ENCODE peak calls at places on chromosomes 13 and 19, in seven cellular contexts. One of them, this sample, is unnamed.

GRCh38 chr13:91017669-91018053 is 329.8 kb upstream of the MIR17HG start:
- DNase-seq in cardiac muscle cell: no peak
- DNase-seq in ascending aorta: no peak
- DNase-seq in fibroblast of lung: peak; percentile 6
- DNase-seq in stomach: no peak
- DNase-seq in fibroblast of the aortic adventitia: no peak
- DNase-seq in GM12865: no peak
- DNase-seq in this sample: no peak

GRCh38 chr19:46546194-46546896 is 50.7 kb upstream of the PNMA8B start:
- DNase-seq in cardiac muscle cell: peak; percentile 30
- DNase-seq in fibroblast of the aortic adventitia: peak; percentile 16
- DNase-seq in GM12865: no peak
- DNase-seq in ascending aorta: no peak
- DNase-seq in fibroblast of lung: peak; percentile 49
- DNase-seq in stomach: peak; percentile 60
- DNase-seq in this sample: no peak

GRCh38 chr13:114319441-114319871 is 5.2 kb downstream of the CHAMP1 start:
- DNase-seq in stomach: no peak
- DNase-seq in cardiac muscle cell: no peak
- DNase-seq in GM12865: no peak
- DNase-seq in ascending aorta: no peak
- DNase-seq in fibroblast of the aortic adventitia: peak; percentile 82
- DNase-seq in fibroblast of lung: peak; percentile 89
- DNase-seq in this sample: no peak

GRCh38 chr19:4327252-4327876 is 11.3 kb downstream of the STAP2 start:
- DNase-seq in cardiac muscle cell: peak; percentile 93
- DNase-seq in stomach: peak; percentile 86
- DNase-seq in ascending aorta: peak; percentile 32
- DNase-seq in fibroblast of lung: peak; percentile 39
- DNase-seq in GM12865: peak; percentile 57
- DNase-seq in fibroblast of the aortic adventitia: peak; percentile 32
- DNase-seq in this sample: no peak

GRCh38 chr19:19568802-19569756 is 31.0 kb downstream of the CILP2 start:
- DNase-seq in ascending aorta: no peak
- DNase-seq in fibroblast of the aortic adventitia: peak; percentile 38
- DNase-seq in GM12865: no peak
- DNase-seq in cardiac muscle cell: no peak
- DNase-seq in stomach: no peak
- DNase-seq in fibroblast of lung: peak; percentile 67
- DNase-seq in this sample: no peak

GRCh38 chr19:41702208-41702651 is 6.2 kb upstream of the CEACAM5 start:
- DNase-seq in fibroblast of the aortic adventitia: peak; percentile 4
- DNase-seq in stomach: no peak
- DNase-seq in fibroblast of lung: peak; percentile 20
- DNase-seq in cardiac muscle cell: no peak
- DNase-seq in ascending aorta: no peak
- DNase-seq in GM12865: no peak
- DNase-seq in this sample: no peak

GRCh38 chr19:51546650-51547396 is 15.4 kb upstream of the SIGLEC6 start:
- DNase-seq in stomach: no peak
- DNase-seq in GM12865: no peak
- DNase-seq in ascending aorta: no peak
- DNase-seq in cardiac muscle cell: no peak
- DNase-seq in fibroblast of the aortic adventitia: peak; percentile 67
- DNase-seq in fibroblast of lung: peak; percentile 32
- DNase-seq in this sample: no peak

GRCh38 chr19:11435833-11436313 is 438 bp downstream of the PRKCSH start:
- DNase-seq in fibroblast of the aortic adventitia: no peak
- DNase-seq in ascending aorta: no peak
- DNase-seq in cardiac muscle cell: peak; percentile 27
- DNase-seq in fibroblast of lung: peak; percentile 31
- DNase-seq in GM12865: peak; percentile 34
- DNase-seq in stomach: no peak
- DNase-seq in this sample: no peak

GRCh38 chr13:107678075-107678689 is 537.2 kb downstream of the LIG4 start:
- DNase-seq in stomach: no peak
- DNase-seq in GM12865: no peak
- DNase-seq in fibroblast of lung: peak; percentile 2
- DNase-seq in fibroblast of the aortic adventitia: no peak
- DNase-seq in ascending aorta: no peak
- DNase-seq in cardiac muscle cell: peak; percentile 15
- DNase-seq in this sample: peak; percentile 36

GRCh38 chr13:39144941-39145533 is 106.8 kb downstream of the NHLRC3 start:
- DNase-seq in GM12865: peak; percentile 60
- DNase-seq in fibroblast of the aortic adventitia: peak; percentile 84
- DNase-seq in ascending aorta: no peak
- DNase-seq in stomach: peak; percentile 33
- DNase-seq in cardiac muscle cell: peak; percentile 56
- DNase-seq in fibroblast of lung: peak; percentile 55
- DNase-seq in this sample: peak; percentile 28

GRCh38 chr19:46489445-46490272 is 6.0 kb downstream of the PNMA8B start:
- DNase-seq in ascending aorta: peak; percentile 47
- DNase-seq in fibroblast of lung: peak; percentile 83
- DNase-seq in stomach: peak; percentile 50
- DNase-seq in cardiac muscle cell: no peak
- DNase-seq in GM12865: no peak
- DNase-seq in fibroblast of the aortic adventitia: peak; percentile 80
- DNase-seq in this sample: no peak

GRCh38 chr13:49840266-49840665 is 47.8 kb upstream of the KPNA3 start:
- DNase-seq in GM12865: no peak
- DNase-seq in fibroblast of the aortic adventitia: no peak
- DNase-seq in fibroblast of lung: no peak
- DNase-seq in cardiac muscle cell: no peak
- DNase-seq in stomach: no peak
- DNase-seq in ascending aorta: no peak
- DNase-seq in this sample: no peak

GRCh38 chr13:25963681-25964080 is 88.1 kb downstream of the SHISA2 start:
- DNase-seq in cardiac muscle cell: no peak
- DNase-seq in ascending aorta: no peak
- DNase-seq in stomach: no peak
- DNase-seq in fibroblast of the aortic adventitia: no peak
- DNase-seq in GM12865: no peak
- DNase-seq in fibroblast of lung: no peak
- DNase-seq in this sample: peak; percentile 72

GRCh38 chr19:18453269-18454024 is 15.5 kb upstream of the ISYNA1 start:
- DNase-seq in fibroblast of lung: no peak
- DNase-seq in ascending aorta: no peak
- DNase-seq in stomach: no peak
- DNase-seq in fibroblast of the aortic adventitia: no peak
- DNase-seq in GM12865: no peak
- DNase-seq in cardiac muscle cell: no peak
- DNase-seq in this sample: no peak

GRCh38 chr19:48624791-48625723 is 5.8 kb downstream of the SPHK2 start:
- DNase-seq in fibroblast of the aortic adventitia: no peak
- DNase-seq in GM12865: no peak
- DNase-seq in cardiac muscle cell: peak; percentile 23
- DNase-seq in ascending aorta: no peak
- DNase-seq in fibroblast of lung: no peak
- DNase-seq in stomach: no peak
- DNase-seq in this sample: no peak

GRCh38 chr13:27183561-27184147 is 12.0 kb upstream of the USP12 start:
- DNase-seq in stomach: no peak
- DNase-seq in ascending aorta: no peak
- DNase-seq in fibroblast of lung: peak; percentile 48
- DNase-seq in GM12865: no peak
- DNase-seq in fibroblast of the aortic adventitia: no peak
- DNase-seq in cardiac muscle cell: no peak
- DNase-seq in this sample: no peak

GRCh38 chr13:40589285-40590109 is 76.9 kb downstream of the FOXO1 start:
- DNase-seq in GM12865: peak; percentile 95
- DNase-seq in stomach: no peak
- DNase-seq in cardiac muscle cell: peak; percentile 20
- DNase-seq in fibroblast of lung: peak; percentile 77
- DNase-seq in ascending aorta: peak; percentile 29
- DNase-seq in fibroblast of the aortic adventitia: peak; percentile 52
- DNase-seq in this sample: no peak

GRCh38 chr13:44703371-44703770 is 127.2 kb upstream of the TSC22D1 start:
- DNase-seq in ascending aorta: no peak
- DNase-seq in cardiac muscle cell: no peak
- DNase-seq in stomach: no peak
- DNase-seq in GM12865: no peak
- DNase-seq in fibroblast of lung: peak; percentile 70
- DNase-seq in fibroblast of the aortic adventitia: no peak
- DNase-seq in this sample: no peak

GRCh38 chr19:48806518-48806817 is 4.4 kb downstream of the BCAT2 start:
- DNase-seq in ascending aorta: no peak
- DNase-seq in fibroblast of lung: no peak
- DNase-seq in stomach: peak; percentile 42
- DNase-seq in fibroblast of the aortic adventitia: no peak
- DNase-seq in GM12865: no peak
- DNase-seq in cardiac muscle cell: no peak
- DNase-seq in this sample: no peak

GRCh38 chr13:42396901-42397670 is 125.1 kb downstream of the AKAP11 start:
- DNase-seq in fibroblast of the aortic adventitia: peak; percentile 15
- DNase-seq in GM12865: no peak
- DNase-seq in stomach: no peak
- DNase-seq in fibroblast of lung: peak; percentile 2
- DNase-seq in ascending aorta: no peak
- DNase-seq in cardiac muscle cell: no peak
- DNase-seq in this sample: no peak

GRCh38 chr19:44847144-44848035 is 1.3 kb downstream of the NECTIN2 start:
- DNase-seq in fibroblast of the aortic adventitia: peak; percentile 40
- DNase-seq in fibroblast of lung: peak; percentile 61
- DNase-seq in GM12865: no peak
- DNase-seq in ascending aorta: peak; percentile 51
- DNase-seq in stomach: peak; percentile 92
- DNase-seq in cardiac muscle cell: peak; percentile 83
- DNase-seq in this sample: no peak

GRCh38 chr19:12779162-12779993 is 4.0 kb upstream of the HOOK2 start:
- DNase-seq in fibroblast of lung: peak; percentile 85
- DNase-seq in GM12865: peak; percentile 64
- DNase-seq in ascending aorta: peak; percentile 43
- DNase-seq in stomach: no peak
- DNase-seq in cardiac muscle cell: peak; percentile 58
- DNase-seq in fibroblast of the aortic adventitia: peak; percentile 95
- DNase-seq in this sample: no peak

GRCh38 chr13:21913010-21913409 is 242.1 kb downstream of the FGF9 start:
- DNase-seq in fibroblast of the aortic adventitia: no peak
- DNase-seq in stomach: no peak
- DNase-seq in GM12865: peak; percentile 26
- DNase-seq in ascending aorta: no peak
- DNase-seq in fibroblast of lung: no peak
- DNase-seq in cardiac muscle cell: peak; percentile 25
- DNase-seq in this sample: no peak

GRCh38 chr13:51996660-51997059 is 14.6 kb downstream of the ATP7B start:
- DNase-seq in fibroblast of the aortic adventitia: no peak
- DNase-seq in GM12865: no peak
- DNase-seq in fibroblast of lung: no peak
- DNase-seq in stomach: no peak
- DNase-seq in ascending aorta: no peak
- DNase-seq in cardiac muscle cell: no peak
- DNase-seq in this sample: no peak
- TF ChIP-seq CTCF in fibroblast of the aortic adventitia: no peak
- TF ChIP-seq CTCF in GM12865: no peak
- TF ChIP-seq CTCF in fibroblast of lung: no peak
- TF ChIP-seq CTCF in stomach: no peak
- TF ChIP-seq CTCF in ascending aorta: no peak
- TF ChIP-seq CTCF in cardiac muscle cell: no peak
- TF ChIP-seq CTCF in this sample: no peak

GRCh38 chr13:110929104-110929777 is 14.4 kb upstream of the ANKRD10 start:
- DNase-seq in fibroblast of lung: no peak
- DNase-seq in cardiac muscle cell: no peak
- DNase-seq in fibroblast of the aortic adventitia: no peak
- DNase-seq in ascending aorta: no peak
- DNase-seq in GM12865: peak; percentile 51
- DNase-seq in stomach: no peak
- DNase-seq in this sample: no peak
- H3K4me3 ChIP-seq in fibroblast of lung: no peak overlapping the region
- H3K4me3 ChIP-seq in cardiac muscle cell: no peak overlapping the region
- H3K4me3 ChIP-seq in fibroblast of the aortic adventitia: no peak overlapping the region
- H3K4me3 ChIP-seq in ascending aorta: no peak overlapping the region
- H3K4me3 ChIP-seq in GM12865: no peak overlapping the region
- H3K4me3 ChIP-seq in stomach: no peak overlapping the region
- H3K4me3 ChIP-seq in this sample: no peak overlapping the region

DNA sequence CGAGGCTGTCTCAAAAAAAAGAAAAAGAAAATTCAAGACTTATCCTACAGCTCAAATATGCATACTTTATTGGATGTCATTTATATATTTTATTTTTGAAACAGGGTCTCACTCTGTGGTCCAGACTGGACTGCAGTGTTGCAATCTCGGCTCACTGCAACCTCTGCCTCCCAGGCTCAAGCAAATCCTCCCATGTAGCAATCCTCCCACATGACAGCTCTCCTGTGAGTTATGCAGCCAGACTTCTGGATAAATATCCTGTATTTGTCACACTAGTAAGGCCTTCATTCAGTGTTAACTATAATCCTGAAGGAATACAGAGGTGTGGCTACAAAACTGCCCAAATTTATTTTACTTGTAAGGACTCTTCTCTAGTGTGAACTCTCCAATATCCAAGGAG is 7.2 kb downstream of the ZNF552 start:
- DNase-seq in ascending aorta: no peak
- DNase-seq in cardiac muscle cell: no peak
- DNase-seq in GM12865: no peak
- DNase-seq in stomach: no peak
- DNase-seq in fibroblast of lung: no peak
- DNase-seq in fibroblast of the aortic adventitia: no peak
- DNase-seq in this sample: no peak
- TF ChIP-seq CTCF in ascending aorta: no peak
- TF ChIP-seq CTCF in cardiac muscle cell: no peak
- TF ChIP-seq CTCF in GM12865: no peak
- TF ChIP-seq CTCF in stomach: no peak
- TF ChIP-seq CTCF in fibroblast of lung: no peak
- TF ChIP-seq CTCF in fibroblast of the aortic adventitia: no peak
- TF ChIP-seq CTCF in this sample: no peak

DNA sequence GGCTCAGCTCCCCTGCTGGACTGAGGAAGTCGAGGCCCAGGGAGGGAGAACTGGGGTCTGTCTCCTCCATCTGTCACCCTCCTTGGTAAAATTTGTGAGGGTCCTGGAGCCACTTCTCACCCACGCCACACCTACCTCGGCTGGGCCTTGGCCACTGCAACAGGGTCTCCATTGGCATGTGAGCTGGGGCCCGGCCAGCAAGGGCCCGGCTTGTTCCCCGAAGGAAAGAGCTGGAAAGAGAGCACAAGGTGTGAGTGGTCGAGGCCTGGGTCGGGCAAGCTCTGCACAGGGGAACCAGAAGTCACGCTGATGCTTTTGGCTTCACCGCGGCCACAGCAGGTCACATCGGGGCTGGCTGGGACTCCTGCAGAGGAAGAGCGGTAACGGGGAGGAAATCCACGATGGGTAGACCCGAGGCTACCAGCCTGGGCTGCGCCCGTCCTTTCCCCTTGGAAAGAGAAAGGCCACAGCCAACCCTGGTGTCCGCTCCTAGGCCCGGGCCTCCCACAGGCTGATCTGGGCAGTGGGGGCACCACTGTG is 9.0 kb downstream of the NANOS3 start:
- DNase-seq in ascending aorta: no peak
- DNase-seq in cardiac muscle cell: no peak
- DNase-seq in GM12865: no peak
- DNase-seq in fibroblast of lung: no peak
- DNase-seq in fibroblast of the aortic adventitia: no peak
- DNase-seq in stomach: no peak
- DNase-seq in this sample: no peak
- H3K4me3 ChIP-seq in ascending aorta: no peak overlapping the region
- H3K4me3 ChIP-seq in cardiac muscle cell: no peak overlapping the region
- H3K4me3 ChIP-seq in GM12865: no peak overlapping the region
- H3K4me3 ChIP-seq in fibroblast of lung: no peak overlapping the region
- H3K4me3 ChIP-seq in fibroblast of the aortic adventitia: no peak overlapping the region
- H3K4me3 ChIP-seq in stomach: no peak overlapping the region
- H3K4me3 ChIP-seq in this sample: no peak overlapping the region

This sample was measured in LNCaP clone FGC.